ENCODE peak calls at places on chromosome 22, in five cellular contexts. D is cardiac muscle cell; T is fibroblast of lung; X is CD8-positive, alpha-beta T cell; K is pancreas. M is an unnamed sample.
A peak's percentile ranks its signal among the peaks of the same experiment; 100 is the strongest.

GRCh38 chr22:44309137-44309536 is 3.6 kb downstream of the SHISAL1 start:
- DNase-seq in X (no peak), D (peak; percentile 93), K (no peak), T (peak; percentile 89), M (peak; percentile 90)

GRCh38 chr22:36192601-36193000 is 9.0 kb downstream of the APOL4 start:
- DNase-seq in D (peak; percentile 32), K (no peak), T (no peak), X (no peak), M (no peak)

GRCh38 chr22:44396021-44396726 is 83.4 kb upstream of the SHISAL1 start:
- DNase-seq in T (no peak), D (no peak), X (no peak), K (peak; percentile 0), M (no peak)

GRCh38 chr22:24807284-24807950 is 1.4 kb downstream of the SGSM1 start:
- DNase-seq in K (no peak), D (peak; percentile 28), T (peak; percentile 21), X (no peak), M (no peak)

GRCh38 chr22:44200451-44200850 is 19.7 kb downstream of the PARVG start:
- DNase-seq in K (no peak), T (no peak), X (no peak), D (no peak), M (no peak)

GRCh38 chr22:43636086-43636485 is 176.0 kb downstream of the EFCAB6 start:
- DNase-seq in K (no peak), T (no peak), D (no peak), X (no peak), M (no peak)

GRCh38 chr22:21727768-21728167 is 7.8 kb downstream of the YPEL1 start:
- DNase-seq in D (no peak), T (no peak), K (no peak), X (no peak), M (no peak)

GRCh38 chr22:28051787-28052356 is 132.8 kb upstream of the PITPNB start:
- DNase-seq in T (peak; percentile 73), X (no peak), D (peak; percentile 80), K (peak; percentile 77), M (no peak)

DNA sequence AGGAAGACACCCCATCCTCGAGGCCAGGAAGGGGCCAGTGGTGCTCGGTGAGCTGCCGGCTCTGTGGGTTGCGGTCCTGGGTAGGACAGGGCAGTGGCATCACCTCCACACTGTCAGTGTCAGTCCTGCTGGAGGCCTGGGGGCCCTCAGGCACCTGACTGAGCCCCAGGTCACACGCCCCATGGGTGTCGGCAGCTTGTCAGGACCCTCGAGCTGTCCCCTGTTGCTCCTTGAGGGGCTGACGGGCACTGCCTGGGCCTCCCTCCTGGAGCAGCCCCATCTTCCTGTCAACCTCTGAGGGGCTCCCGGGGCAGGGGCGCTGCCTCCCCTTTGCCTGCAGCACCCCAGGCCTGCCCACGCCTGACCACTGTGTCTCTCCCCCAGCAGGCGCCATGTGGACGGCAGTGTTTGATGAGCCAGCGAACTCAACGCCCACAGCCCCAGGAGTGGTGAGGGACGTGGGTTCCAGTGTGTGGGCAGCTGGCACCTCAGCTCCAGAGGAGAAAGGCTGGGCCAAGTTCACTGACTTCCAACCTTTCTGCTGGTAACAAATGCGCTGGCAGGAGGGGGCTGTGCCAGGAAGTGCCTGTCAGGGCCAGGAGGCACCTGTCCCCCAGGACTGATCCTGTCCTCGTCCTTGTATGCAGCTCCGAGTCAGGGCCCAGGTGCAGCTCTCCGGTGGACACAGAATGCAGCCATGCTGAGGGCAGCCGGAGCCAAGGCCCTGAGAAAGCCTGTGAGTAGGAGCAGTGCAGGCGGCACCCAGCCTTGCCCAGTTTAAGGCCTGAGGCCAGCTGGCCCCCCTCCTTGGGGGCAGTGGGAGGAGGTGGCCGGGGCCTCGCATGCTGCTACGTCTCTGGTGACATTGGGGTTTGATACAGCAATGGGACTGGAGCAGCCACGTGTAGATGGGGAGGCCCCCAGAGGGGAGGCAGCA is 35.3 kb downstream of the SBF1 start:
- DNase-seq in K (peak; percentile 14), X (no peak), D (no peak), T (no peak), M (no peak)
- H3K27ac ChIP-seq in K (no peak overlapping the region), X (no peak overlapping the region), D (no peak overlapping the region), T (no peak overlapping the region), M (no peak overlapping the region)

DNA sequence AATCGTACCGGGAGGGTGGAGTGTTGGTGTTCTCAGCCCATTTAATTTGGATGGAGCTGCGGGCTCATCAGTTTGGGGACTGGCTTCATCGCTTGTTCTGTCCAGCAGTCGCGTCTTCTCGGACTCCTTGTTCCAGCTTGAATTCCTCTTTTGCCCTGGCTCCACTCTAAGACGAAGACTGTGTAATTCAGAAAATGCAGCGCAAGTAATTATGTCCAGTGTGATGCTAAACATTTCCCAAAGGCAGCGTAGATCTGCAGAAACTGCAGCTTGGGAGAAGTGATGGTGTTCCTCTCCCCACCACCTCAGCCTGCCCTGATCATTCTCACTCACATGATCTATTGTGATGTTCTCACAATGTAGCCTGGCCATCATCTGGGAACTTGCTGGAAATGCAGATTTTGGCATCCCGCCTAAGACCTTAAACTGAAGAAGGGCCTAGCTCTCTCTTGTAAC is 666 bp downstream of the SLC25A18 start:
- DNase-seq in T (peak; percentile 64), X (no peak), K (no peak), D (peak; percentile 75), M (no peak)
- TF ChIP-seq CTCF in T (no peak), X (no peak), K (no peak), D (no peak), M (no peak)

GRCh38 chr22:39529487-39529851 is 3.1 kb downstream of the RPS19BP1 start:
- DNase-seq in D (no peak), T (no peak), K (no peak), X (no peak), M (no peak)

GRCh38 chr22:39532215-39533071 is at the start of gene RPS19BP1:
- DNase-seq in D (peak; percentile 100), X (peak; percentile 99), K (peak; percentile 100), T (peak; percentile 99), M (peak; percentile 98)

GRCh38 chr22:39530136-39530535 is 2.4 kb downstream of the RPS19BP1 start:
- DNase-seq in D (no peak), K (no peak), T (no peak), X (no peak), M (no peak)

GRCh38 chr22:39528681-39529486 is 3.7 kb downstream of the RPS19BP1 start:
- DNase-seq in K (peak; percentile 92), T (peak; percentile 94), X (peak; percentile 86), D (peak; percentile 97), M (peak; percentile 80)

GRCh38 chr22:39530692-39531331 is 1.7 kb downstream of the RPS19BP1 start:
- DNase-seq in X (no peak), D (peak; percentile 61), T (peak; percentile 54), K (peak; percentile 37), M (no peak)
- H3K4me1 ChIP-seq in X (peaks cover 70% of the 10 kb centered on the region), D (peaks cover 7% of the 10 kb centered on the region), T (peaks cover 17% of the 10 kb centered on the region), K (peaks cover 20% of the 10 kb centered on the region), M (no peaks in the 10 kb centered on the region)

DNA sequence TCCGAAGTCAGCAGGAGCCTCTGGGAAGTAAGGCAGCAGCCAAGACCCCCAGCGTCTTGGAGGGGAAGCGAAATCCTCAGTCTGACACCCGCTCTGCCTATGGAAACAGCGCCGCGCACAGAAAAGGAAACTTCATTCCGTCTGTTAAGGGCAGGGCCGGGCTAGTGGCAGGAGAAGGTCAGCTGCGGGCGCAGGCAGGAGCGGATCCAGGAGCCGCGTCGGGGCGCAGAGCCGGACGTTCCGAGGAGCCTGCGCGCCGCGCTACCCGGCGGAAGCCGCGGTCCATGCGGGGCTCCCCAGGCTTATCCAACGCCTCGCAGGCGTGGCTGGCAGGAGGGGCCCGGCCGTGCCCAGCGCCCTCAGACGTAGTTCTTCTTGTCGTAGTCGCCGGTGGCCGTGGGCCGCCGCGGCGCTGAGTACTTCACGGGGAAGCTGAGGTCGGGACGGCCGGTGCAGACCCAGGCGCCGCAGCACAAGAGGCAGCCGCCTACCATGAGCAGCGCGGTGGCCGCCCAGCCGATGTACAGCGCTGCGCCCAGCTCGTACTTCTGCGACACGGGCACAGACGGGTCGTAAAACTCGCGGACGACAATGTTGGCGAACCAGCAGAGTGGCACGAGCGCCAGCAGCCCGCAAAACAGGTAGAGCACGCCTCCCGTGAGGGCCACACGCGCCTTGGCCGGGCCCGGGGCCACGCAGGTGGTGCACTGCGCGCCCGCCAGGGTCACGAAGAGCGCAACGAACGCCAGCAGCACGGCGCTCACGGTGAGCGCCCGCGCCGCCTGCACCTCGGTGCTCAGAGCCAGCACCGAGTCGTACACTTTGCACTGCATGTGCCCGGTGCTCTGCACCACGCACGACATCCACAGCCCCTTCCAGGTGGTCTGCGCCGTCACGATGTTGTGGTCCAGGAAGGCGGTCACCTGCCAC is 705 bp downstream of the CLDN5 start:
- DNase-seq in T (peak; percentile 26), K (no peak), D (peak; percentile 52), X (no peak), M (no peak)
- H3K27ac ChIP-seq in T (no peak overlapping the region), K (no peak overlapping the region), D (no peak overlapping the region), X (no peak overlapping the region), M (no peak overlapping the region)

DNA sequence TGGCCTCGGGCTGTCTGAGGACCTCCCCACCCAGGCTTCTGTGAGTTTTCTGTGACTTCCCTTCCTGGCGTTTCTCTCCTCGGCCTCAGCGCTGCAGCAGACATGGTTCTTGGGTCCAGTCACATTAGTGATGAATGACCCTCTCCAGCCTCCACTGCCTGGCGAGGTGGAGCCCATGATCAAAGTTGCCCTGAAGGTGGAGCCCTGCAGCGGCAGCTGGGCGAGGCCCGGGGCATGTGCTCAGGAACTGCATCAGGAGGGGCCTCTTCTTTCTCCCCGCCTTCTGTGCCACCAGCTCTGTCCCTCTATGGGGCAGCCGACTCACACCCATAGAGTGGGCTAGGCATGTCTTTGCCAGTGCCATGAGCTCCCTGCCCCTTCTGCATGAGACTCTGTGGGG is 1079.7 kb downstream of the TBC1D22A start:
- DNase-seq in T (no peak), X (no peak), D (no peak), K (no peak), M (no peak)
- TF ChIP-seq CTCF in T (no peak), X (no peak), D (no peak), K (no peak), M (no peak)